ENCODE peak calls at places on chromosomes 6 and 20, in nine cellular contexts. One of them, this sample, is unnamed.

GRCh38 chr6:124055986-124056385 is 252.3 kb downstream of the NKAIN2 start:
- DNase-seq in hepatic stellate cell: no peak
- DNase-seq in RCC 7860: no peak
- DNase-seq in fibroblast of the conjunctiva: no peak
- DNase-seq in B cell: no peak
- DNase-seq in HFFc6: no peak
- DNase-seq in ureter: no peak
- DNase-seq in WTC11: no peak
- DNase-seq in M059J: no peak
- DNase-seq in this sample: no peak

GRCh38 chr6:5550631-5551030 is 289.3 kb downstream of the FARS2 start:
- DNase-seq in B cell: no peak
- DNase-seq in fibroblast of the conjunctiva: no peak
- DNase-seq in hepatic stellate cell: no peak
- DNase-seq in RCC 7860: no peak
- DNase-seq in M059J: peak; percentile 58
- DNase-seq in ureter: no peak
- DNase-seq in WTC11: no peak
- DNase-seq in HFFc6: no peak
- DNase-seq in this sample: no peak

GRCh38 chr6:47153066-47153755 is 111.1 kb upstream of the ADGRF1 start:
- DNase-seq in M059J: peak; percentile 68
- DNase-seq in B cell: no peak
- DNase-seq in fibroblast of the conjunctiva: no peak
- DNase-seq in ureter: no peak
- DNase-seq in WTC11: no peak
- DNase-seq in HFFc6: peak; percentile 45
- DNase-seq in RCC 7860: peak; percentile 15
- DNase-seq in hepatic stellate cell: no peak
- DNase-seq in this sample: no peak

GRCh38 chr6:84825461-84825860 is 61.1 kb upstream of the TBX18 start:
- DNase-seq in WTC11: no peak
- DNase-seq in M059J: peak; percentile 46
- DNase-seq in B cell: no peak
- DNase-seq in fibroblast of the conjunctiva: no peak
- DNase-seq in hepatic stellate cell: no peak
- DNase-seq in HFFc6: no peak
- DNase-seq in RCC 7860: peak; percentile 42
- DNase-seq in ureter: no peak
- DNase-seq in this sample: no peak

GRCh38 chr20:34863421-34863965 is 9.2 kb downstream of the GGT7 start:
- DNase-seq in WTC11: peak; percentile 36
- DNase-seq in RCC 7860: no peak
- DNase-seq in B cell: no peak
- DNase-seq in HFFc6: no peak
- DNase-seq in ureter: no peak
- DNase-seq in fibroblast of the conjunctiva: no peak
- DNase-seq in M059J: no peak
- DNase-seq in hepatic stellate cell: no peak
- DNase-seq in this sample: no peak

GRCh38 chr6:71107935-71108420 is 151.1 kb upstream of the B3GAT2 start:
- DNase-seq in fibroblast of the conjunctiva: peak; percentile 34
- DNase-seq in WTC11: no peak
- DNase-seq in HFFc6: peak; percentile 62
- DNase-seq in M059J: peak; percentile 90
- DNase-seq in hepatic stellate cell: peak; percentile 17
- DNase-seq in RCC 7860: peak; percentile 72
- DNase-seq in B cell: no peak
- DNase-seq in ureter: no peak
- DNase-seq in this sample: no peak

GRCh38 chr20:4610871-4611270 is 110.8 kb upstream of the PRND start:
- DNase-seq in fibroblast of the conjunctiva: no peak
- DNase-seq in hepatic stellate cell: no peak
- DNase-seq in ureter: no peak
- DNase-seq in B cell: no peak
- DNase-seq in HFFc6: no peak
- DNase-seq in WTC11: no peak
- DNase-seq in M059J: no peak
- DNase-seq in RCC 7860: no peak
- DNase-seq in this sample: no peak

GRCh38 chr6:44041461-44042260 is 85.6 kb downstream of the MRPL14 start:
- DNase-seq in HFFc6: peak; percentile 93
- DNase-seq in hepatic stellate cell: peak; percentile 94
- DNase-seq in B cell: no peak
- DNase-seq in fibroblast of the conjunctiva: peak; percentile 90
- DNase-seq in M059J: peak; percentile 100
- DNase-seq in ureter: no peak
- DNase-seq in RCC 7860: peak; percentile 94
- DNase-seq in WTC11: no peak
- DNase-seq in this sample: no peak

GRCh38 chr20:38172344-38172743 is 7.3 kb upstream of the TGM2 start:
- DNase-seq in M059J: peak; percentile 69
- DNase-seq in fibroblast of the conjunctiva: no peak
- DNase-seq in ureter: no peak
- DNase-seq in HFFc6: no peak
- DNase-seq in hepatic stellate cell: no peak
- DNase-seq in B cell: no peak
- DNase-seq in RCC 7860: peak; percentile 69
- DNase-seq in WTC11: no peak
- DNase-seq in this sample: no peak

GRCh38 chr20:45924391-45925261 is 9.9 kb upstream of the PCIF1 start:
- DNase-seq in fibroblast of the conjunctiva: no peak
- DNase-seq in M059J: peak; percentile 52
- DNase-seq in WTC11: no peak
- DNase-seq in hepatic stellate cell: peak; percentile 61
- DNase-seq in B cell: no peak
- DNase-seq in RCC 7860: no peak
- DNase-seq in ureter: no peak
- DNase-seq in HFFc6: no peak
- DNase-seq in this sample: no peak

GRCh38 chr6:165701005-165701404 is 38.0 kb upstream of the PDE10A start:
- DNase-seq in hepatic stellate cell: peak; percentile 78
- DNase-seq in HFFc6: no peak
- DNase-seq in ureter: no peak
- DNase-seq in RCC 7860: no peak
- DNase-seq in fibroblast of the conjunctiva: no peak
- DNase-seq in B cell: no peak
- DNase-seq in M059J: no peak
- DNase-seq in WTC11: no peak
- DNase-seq in this sample: no peak

GRCh38 chr20:45115386-45115774 is 406 bp upstream of the WFDC5 start:
- DNase-seq in hepatic stellate cell: no peak
- DNase-seq in WTC11: no peak
- DNase-seq in M059J: no peak
- DNase-seq in B cell: no peak
- DNase-seq in ureter: no peak
- DNase-seq in HFFc6: no peak
- DNase-seq in fibroblast of the conjunctiva: no peak
- DNase-seq in RCC 7860: no peak
- DNase-seq in this sample: no peak

GRCh38 chr20:64049060-64049886 is at the start of gene SOX18:
- DNase-seq in B cell: peak; percentile 53
- DNase-seq in fibroblast of the conjunctiva: no peak
- DNase-seq in HFFc6: no peak
- DNase-seq in M059J: peak; percentile 57
- DNase-seq in RCC 7860: no peak
- DNase-seq in hepatic stellate cell: no peak
- DNase-seq in ureter: no peak
- DNase-seq in WTC11: peak; percentile 58
- DNase-seq in this sample: no peak

GRCh38 chr6:140566706-140567330 is 1192.4 kb upstream of the CITED2 start:
- DNase-seq in hepatic stellate cell: peak; percentile 14
- DNase-seq in HFFc6: peak; percentile 61
- DNase-seq in fibroblast of the conjunctiva: peak; percentile 44
- DNase-seq in B cell: no peak
- DNase-seq in RCC 7860: no peak
- DNase-seq in M059J: peak; percentile 87
- DNase-seq in ureter: no peak
- DNase-seq in WTC11: no peak
- DNase-seq in this sample: no peak

GRCh38 chr20:49395183-49395582 is 87.3 kb downstream of the KCNB1 start:
- DNase-seq in RCC 7860: no peak
- DNase-seq in HFFc6: no peak
- DNase-seq in fibroblast of the conjunctiva: no peak
- DNase-seq in hepatic stellate cell: no peak
- DNase-seq in B cell: no peak
- DNase-seq in WTC11: no peak
- DNase-seq in ureter: peak; percentile 73
- DNase-seq in M059J: no peak
- DNase-seq in this sample: no peak

GRCh38 chr20:17909745-17910345 is 58.7 kb downstream of the SNX5 start:
- DNase-seq in fibroblast of the conjunctiva: no peak
- DNase-seq in HFFc6: peak; percentile 31
- DNase-seq in ureter: no peak
- DNase-seq in hepatic stellate cell: no peak
- DNase-seq in M059J: peak; percentile 20
- DNase-seq in B cell: no peak
- DNase-seq in RCC 7860: no peak
- DNase-seq in WTC11: no peak
- DNase-seq in this sample: no peak

GRCh38 chr20:33423141-33423834 is 20.3 kb downstream of the SNTA1 start:
- DNase-seq in hepatic stellate cell: peak; percentile 89
- DNase-seq in fibroblast of the conjunctiva: peak; percentile 61
- DNase-seq in B cell: no peak
- DNase-seq in RCC 7860: peak; percentile 65
- DNase-seq in HFFc6: peak; percentile 70
- DNase-seq in ureter: peak; percentile 59
- DNase-seq in M059J: peak; percentile 83
- DNase-seq in WTC11: no peak
- DNase-seq in this sample: no peak

GRCh38 chr20:41344938-41345728 is 4.5 kb downstream of the LPIN3 start:
- DNase-seq in ureter: no peak
- DNase-seq in B cell: no peak
- DNase-seq in fibroblast of the conjunctiva: no peak
- DNase-seq in RCC 7860: no peak
- DNase-seq in M059J: peak; percentile 60
- DNase-seq in hepatic stellate cell: no peak
- DNase-seq in WTC11: no peak
- DNase-seq in HFFc6: no peak
- DNase-seq in this sample: no peak

GRCh38 chr6:137903933-137904821 is 37.1 kb downstream of the TNFAIP3 start:
- DNase-seq in HFFc6: peak; percentile 50
- DNase-seq in B cell: no peak
- DNase-seq in fibroblast of the conjunctiva: no peak
- DNase-seq in ureter: no peak
- DNase-seq in RCC 7860: peak; percentile 73
- DNase-seq in WTC11: no peak
- DNase-seq in hepatic stellate cell: no peak
- DNase-seq in M059J: peak; percentile 29
- DNase-seq in this sample: no peak

GRCh38 chr6:25418463-25419052 is 139.4 kb downstream of the CARMIL1 start:
- DNase-seq in RCC 7860: no peak
- DNase-seq in ureter: no peak
- DNase-seq in WTC11: no peak
- DNase-seq in fibroblast of the conjunctiva: no peak
- DNase-seq in hepatic stellate cell: no peak
- DNase-seq in HFFc6: no peak
- DNase-seq in B cell: no peak
- DNase-seq in M059J: peak; percentile 36
- DNase-seq in this sample: no peak

GRCh38 chr6:163956571-163957407 is 542.3 kb downstream of the QKI start:
- DNase-seq in HFFc6: peak; percentile 71
- DNase-seq in RCC 7860: peak; percentile 65
- DNase-seq in fibroblast of the conjunctiva: peak; percentile 65
- DNase-seq in M059J: peak; percentile 80
- DNase-seq in hepatic stellate cell: peak; percentile 83
- DNase-seq in ureter: peak; percentile 73
- DNase-seq in B cell: peak; percentile 75
- DNase-seq in WTC11: peak; percentile 83
- DNase-seq in this sample: peak; percentile 66

GRCh38 chr6:21751608-21752007 is 158.1 kb downstream of the SOX4 start:
- DNase-seq in B cell: no peak
- DNase-seq in hepatic stellate cell: no peak
- DNase-seq in ureter: no peak
- DNase-seq in WTC11: no peak
- DNase-seq in RCC 7860: no peak
- DNase-seq in M059J: peak; percentile 93
- DNase-seq in fibroblast of the conjunctiva: no peak
- DNase-seq in HFFc6: no peak
- DNase-seq in this sample: no peak

GRCh38 chr6:6004147-6004995 is 2.4 kb downstream of the NRN1 start:
- DNase-seq in RCC 7860: no peak
- DNase-seq in M059J: no peak
- DNase-seq in hepatic stellate cell: no peak
- DNase-seq in WTC11: no peak
- DNase-seq in fibroblast of the conjunctiva: no peak
- DNase-seq in B cell: peak; percentile 34
- DNase-seq in ureter: no peak
- DNase-seq in HFFc6: no peak
- DNase-seq in this sample: no peak

GRCh38 chr6:1335367-1336037 is 23.6 kb downstream of the FOXQ1 start:
- DNase-seq in ureter: peak; percentile 81
- DNase-seq in fibroblast of the conjunctiva: peak; percentile 63
- DNase-seq in B cell: no peak
- DNase-seq in WTC11: no peak
- DNase-seq in HFFc6: peak; percentile 82
- DNase-seq in M059J: peak; percentile 99
- DNase-seq in hepatic stellate cell: no peak
- DNase-seq in RCC 7860: peak; percentile 96
- DNase-seq in this sample: peak; percentile 64

GRCh38 chr6:153525998-153526397 is 394.9 kb upstream of the RGS17 start:
- DNase-seq in ureter: no peak
- DNase-seq in RCC 7860: no peak
- DNase-seq in M059J: no peak
- DNase-seq in hepatic stellate cell: no peak
- DNase-seq in fibroblast of the conjunctiva: no peak
- DNase-seq in B cell: no peak
- DNase-seq in HFFc6: no peak
- DNase-seq in WTC11: no peak
- DNase-seq in this sample: no peak

GRCh38 chr20:46347831-46348230 is 39.5 kb upstream of the CDH22 start:
- DNase-seq in B cell: no peak
- DNase-seq in WTC11: peak; percentile 35
- DNase-seq in ureter: no peak
- DNase-seq in M059J: no peak
- DNase-seq in hepatic stellate cell: no peak
- DNase-seq in HFFc6: no peak
- DNase-seq in fibroblast of the conjunctiva: no peak
- DNase-seq in RCC 7860: no peak
- DNase-seq in this sample: no peak

GRCh38 chr20:38392356-38392755 is 42.8 kb downstream of the SNHG17 start:
- DNase-seq in ureter: no peak
- DNase-seq in hepatic stellate cell: no peak
- DNase-seq in M059J: peak; percentile 16
- DNase-seq in WTC11: no peak
- DNase-seq in fibroblast of the conjunctiva: no peak
- DNase-seq in HFFc6: no peak
- DNase-seq in RCC 7860: no peak
- DNase-seq in B cell: no peak
- DNase-seq in this sample: no peak

GRCh38 chr6:170137176-170137891 is 153.5 kb downstream of the DLL1 start:
- DNase-seq in hepatic stellate cell: no peak
- DNase-seq in HFFc6: no peak
- DNase-seq in ureter: peak; percentile 54
- DNase-seq in M059J: no peak
- DNase-seq in RCC 7860: no peak
- DNase-seq in fibroblast of the conjunctiva: no peak
- DNase-seq in WTC11: no peak
- DNase-seq in B cell: no peak
- DNase-seq in this sample: peak; percentile 12

GRCh38 chr6:12228447-12229146 is 61.6 kb upstream of the EDN1 start:
- DNase-seq in B cell: no peak
- DNase-seq in HFFc6: no peak
- DNase-seq in fibroblast of the conjunctiva: no peak
- DNase-seq in hepatic stellate cell: no peak
- DNase-seq in WTC11: no peak
- DNase-seq in RCC 7860: no peak
- DNase-seq in M059J: no peak
- DNase-seq in ureter: no peak
- DNase-seq in this sample: no peak

This sample was measured in pancreas.